ENCODE peak calls at places on chromosome 5, in four cellular contexts. Q is PC-3, P is GM23248, L is OCI-LY7. G is an unnamed sample. For H3K9me2, the result is how much of the 10 kb centered on the place peaks cover.

GRCh38 chr5:142924135-142924883 is 154.1 kb downstream of the ARHGAP26 start:
- DNase-seq in Q (peak), P (peak), L (peak), G (no peak)

GRCh38 chr5:14054965-14055963 is 87.9 kb upstream of the TRIO start:
- DNase-seq in Q (peak), P (peak), L (no peak), G (no peak)

GRCh38 chr5:155594270-155594669 is 580.7 kb downstream of the KIF4B start:
- DNase-seq in Q (no peak), P (no peak), L (no peak), G (no peak)

GRCh38 chr5:7881091-7881490 is 12.1 kb downstream of the MTRR start:
- DNase-seq in Q (no peak), P (no peak), L (no peak), G (no peak)

GRCh38 chr5:151071021-151071420 is 9.8 kb downstream of the TNIP1 start:
- DNase-seq in Q (no peak), P (no peak), L (no peak), G (no peak)

GRCh38 chr5:53642006-53642405 is 81.6 kb downstream of the NDUFS4 start:
- DNase-seq in Q (no peak), P (peak), L (peak), G (no peak)

GRCh38 chr5:170302729-170303501 is 5.3 kb upstream of the LCP2 start:
- DNase-seq in Q (no peak), P (no peak), L (peak), G (no peak)

GRCh38 chr5:123992641-123993040 is 480.7 kb downstream of the CSNK1G3 start:
- DNase-seq in Q (no peak), P (no peak), L (no peak), G (no peak)

GRCh38 chr5:138035605-138036537 is 3.0 kb upstream of the FAM13B start:
- DNase-seq in Q (peak), P (peak), L (peak), G (peak)

GRCh38 chr5:84028093-84028492 is 307.4 kb upstream of the HAPLN1 start:
- DNase-seq in Q (peak), P (peak), L (no peak), G (no peak)

GRCh38 chr5:91925249-91925648 is 542.1 kb upstream of the ARRDC3 start:
- DNase-seq in Q (no peak), P (no peak), L (no peak), G (no peak)

GRCh38 chr5:66697796-66698564 is 101.8 kb downstream of the MAST4 start:
- DNase-seq in Q (no peak), P (no peak), L (no peak), G (no peak)

GRCh38 chr5:113606298-113607134 is 93.0 kb downstream of the YTHDC2 start:
- DNase-seq in Q (peak), P (peak), L (peak), G (no peak)

GRCh38 chr5:136730426-136730825 is 365.1 kb upstream of the TRPC7 start:
- DNase-seq in Q (peak), P (no peak), L (no peak), G (peak)

GRCh38 chr5:142722146-142722545 is 36.3 kb upstream of the FGF1 start:
- DNase-seq in Q (no peak), P (no peak), L (no peak), G (peak)

GRCh38 chr5:56185777-56186311 is 47.3 kb downstream of the ANKRD55 start:
- DNase-seq in Q (peak), P (no peak), L (no peak), G (peak)

GRCh38 chr5:61625682-61626620 is 293.9 kb downstream of the ZSWIM6 start:
- DNase-seq in Q (no peak), P (peak), L (no peak), G (no peak)

GRCh38 chr5:112192072-112192471 is 227.0 kb downstream of the EPB41L4A start:
- DNase-seq in Q (no peak), P (no peak), L (no peak), G (no peak)

GRCh38 chr5:5887818-5888217 is 465.3 kb downstream of the ICE1 start:
- DNase-seq in Q (no peak), P (no peak), L (no peak), G (no peak)

GRCh38 chr5:40841068-40841805 is at the start of gene CARD6:
- DNase-seq in Q (peak), P (peak), L (no peak), G (peak)

GRCh38 chr5:39062530-39062929 is 11.7 kb downstream of the RICTOR start:
- DNase-seq in Q (no peak), P (no peak), L (no peak), G (no peak)

GRCh38 chr5:96961053-96961452 is 25.2 kb downstream of the LNPEP start:
- DNase-seq in Q (no peak), P (no peak), L (peak), G (no peak)

GRCh38 chr5:168472329-168472728 is 13.9 kb upstream of the RARS1 start:
- DNase-seq in Q (peak), P (peak), L (no peak), G (peak)

GRCh38 chr5:163489055-163489744 is 16.2 kb upstream of the MAT2B start:
- DNase-seq in Q (peak), P (peak), L (no peak), G (no peak)

GRCh38 chr5:60066502-60066901 is 173.0 kb upstream of the PDE4D start:
- DNase-seq in Q (peak), P (peak), L (no peak), G (no peak)

GRCh38 chr5:96407441-96407840 is 25.6 kb downstream of the PCSK1 start:
- DNase-seq in Q (no peak), P (no peak), L (no peak), G (no peak)

GRCh38 chr5:68484307-68485068 is 268.9 kb downstream of the PIK3R1 start:
- DNase-seq in Q (no peak), P (peak), L (no peak), G (no peak)

GRCh38 chr5:178392998-178393397 is 160.4 kb upstream of the PHYKPL start:
- DNase-seq in Q (no peak), P (no peak), L (no peak), G (no peak)

GRCh38 chr5:175131432-175131831 is 312.6 kb downstream of the DRD1 start:
- DNase-seq in Q (no peak), P (no peak), L (no peak), G (no peak)

GRCh38 chr5:173572431-173573125 is 43.9 kb downstream of the BOD1 start:
- DNase-seq in Q (peak), P (peak), L (no peak), G (no peak)
- H2AFZ ChIP-seq in Q (peak), P (peak), L (no peak), G (peak)

GRCh38 chr5:116914869-116915504 is 340.4 kb upstream of the SEMA6A start:
- DNase-seq in Q (no peak), P (no peak), L (no peak), G (no peak)
- H3K9me2 ChIP-seq in Q (under half), P (under half), L (under half), G (under half)

DNA sequence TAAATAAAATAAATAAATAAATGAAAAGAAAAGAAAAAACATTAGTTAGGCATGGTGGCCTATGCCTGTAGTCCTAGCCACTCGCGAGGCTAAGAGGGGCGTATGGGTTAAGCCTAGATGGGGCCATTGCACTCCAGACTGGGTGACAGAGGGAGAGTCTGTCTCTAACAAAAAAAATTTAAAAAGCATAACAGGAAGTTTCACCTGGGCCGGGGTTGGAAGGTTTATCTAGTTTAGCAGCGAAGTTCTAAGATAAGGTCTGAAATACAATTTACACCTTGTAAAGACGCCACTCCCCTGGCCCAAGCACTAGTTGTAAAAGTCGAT is 18.0 kb downstream of the ZMAT2 start:
- DNase-seq in Q (no peak), P (no peak), L (no peak), G (no peak)
- H2AFZ ChIP-seq in Q (peak), P (peak), L (no peak), G (peak)

DNA sequence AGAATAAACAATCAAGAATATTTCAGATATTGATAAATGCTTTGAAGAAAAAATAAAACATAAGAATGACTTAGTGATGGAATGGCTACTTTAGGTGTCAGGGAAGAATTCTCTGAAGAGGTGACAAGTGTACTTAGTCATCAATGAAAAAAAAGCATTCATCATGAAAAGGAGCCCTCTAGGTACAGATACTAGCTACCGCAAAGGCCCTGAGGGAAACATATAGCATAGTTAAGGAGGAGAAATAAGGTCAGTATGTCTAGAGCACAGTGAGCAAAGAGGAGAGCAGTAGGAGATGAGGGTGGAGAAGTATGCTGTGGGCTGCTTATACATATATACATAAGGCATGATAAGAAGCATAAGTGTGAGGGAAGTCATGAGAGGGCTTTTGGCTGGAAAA is 41.8 kb downstream of the CSF2 start:
- DNase-seq in Q (no peak), P (no peak), L (no peak), G (no peak)
- H3K9me2 ChIP-seq in Q (under half), P (under half), L (under half), G (under half)

DNA sequence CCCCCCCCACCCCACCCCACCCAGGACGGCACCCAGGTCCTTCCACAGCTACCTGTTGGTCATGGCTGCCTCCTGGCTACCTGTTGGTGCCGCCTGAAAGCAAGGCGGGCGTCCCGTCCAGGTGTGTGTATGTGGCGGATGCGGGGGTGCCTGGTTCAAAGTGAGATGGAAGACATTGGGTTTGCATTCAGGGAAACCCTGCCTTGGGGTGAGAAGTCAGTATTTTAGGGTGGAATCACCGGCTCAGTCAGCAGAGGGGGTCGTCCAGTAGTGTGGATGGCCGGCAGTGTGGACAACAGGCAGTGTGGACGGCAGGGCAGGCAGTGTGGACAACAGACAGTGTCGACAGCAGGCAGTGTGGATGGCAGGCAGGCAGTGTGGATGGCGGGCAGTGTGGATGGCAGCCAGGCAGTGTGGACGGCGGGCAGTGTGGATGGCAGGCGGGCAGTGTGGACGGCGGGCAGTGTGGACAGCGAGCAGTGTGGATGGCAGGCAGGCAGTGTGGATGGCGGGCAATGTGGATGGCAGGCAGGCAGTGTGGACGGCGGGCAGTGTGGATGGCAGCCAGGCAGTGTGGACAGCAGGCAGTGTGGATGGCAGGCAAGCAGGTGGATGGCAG is 28.0 kb downstream of the NKD2 start:
- DNase-seq in Q (no peak), P (no peak), L (no peak), G (no peak)
- H2AFZ ChIP-seq in Q (no peak), P (no peak), L (no peak), G (no peak)

GRCh38 chr5:134097221-134097620 is 17.3 kb upstream of the TCF7 start:
- DNase-seq in Q (no peak), P (peak), L (no peak), G (no peak)

GRCh38 chr5:134095887-134096589 is 18.4 kb upstream of the TCF7 start:
- DNase-seq in Q (no peak), P (no peak), L (no peak), G (no peak)

GRCh38 chr5:134093351-134093750 is 21.1 kb upstream of the TCF7 start:
- DNase-seq in Q (no peak), P (no peak), L (no peak), G (no peak)

GRCh38 chr5:134092875-134093274 is 21.6 kb upstream of the TCF7 start:
- DNase-seq in Q (peak), P (no peak), L (no peak), G (peak)

GRCh38 chr5:134095293-134095692 is 19.2 kb upstream of the TCF7 start:
- DNase-seq in Q (no peak), P (no peak), L (no peak), G (no peak)
- H3K9me2 ChIP-seq in Q (under half), P (under half), L (under half), G (under half)

G was measured in PC-9.